ENCODE peak calls at places on chromosomes 16 and 17, in nine cellular contexts. One of them, this sample, is unnamed.

GRCh38 chr17:81693491-81694360 is 9.4 kb upstream of the MRPL12 start:
- DNase-seq in esophagus squamous epithelium: no peak
- DNase-seq in erythroblast: no peak
- DNase-seq in body of pancreas: no peak
- DNase-seq in ovary: no peak
- DNase-seq in GM12892: no peak
- DNase-seq in testis: no peak
- DNase-seq in gastrocnemius medialis: no peak
- DNase-seq in A549: no peak
- DNase-seq in this sample: no peak

GRCh38 chr17:21106316-21106715 is 20.4 kb upstream of the DHRS7B start:
- DNase-seq in erythroblast: no peak
- DNase-seq in esophagus squamous epithelium: no peak
- DNase-seq in gastrocnemius medialis: no peak
- DNase-seq in GM12892: no peak
- DNase-seq in testis: no peak
- DNase-seq in A549: no peak
- DNase-seq in ovary: no peak
- DNase-seq in body of pancreas: no peak
- DNase-seq in this sample: no peak

GRCh38 chr17:47742319-47743181 is 9.5 kb downstream of the TBX21 start:
- DNase-seq in GM12892: peak
- DNase-seq in ovary: no peak
- DNase-seq in gastrocnemius medialis: no peak
- DNase-seq in erythroblast: peak
- DNase-seq in testis: no peak
- DNase-seq in A549: no peak
- DNase-seq in esophagus squamous epithelium: no peak
- DNase-seq in body of pancreas: no peak
- DNase-seq in this sample: no peak

GRCh38 chr17:60720763-60721531 is 43.3 kb downstream of the BCAS3 start:
- DNase-seq in esophagus squamous epithelium: no peak
- DNase-seq in erythroblast: peak
- DNase-seq in testis: peak
- DNase-seq in ovary: no peak
- DNase-seq in body of pancreas: peak
- DNase-seq in GM12892: peak
- DNase-seq in A549: peak
- DNase-seq in gastrocnemius medialis: no peak
- DNase-seq in this sample: peak

GRCh38 chr17:68870427-68870826 is 84.8 kb downstream of the ABCA8 start:
- DNase-seq in erythroblast: no peak
- DNase-seq in A549: no peak
- DNase-seq in GM12892: no peak
- DNase-seq in gastrocnemius medialis: no peak
- DNase-seq in body of pancreas: no peak
- DNase-seq in ovary: no peak
- DNase-seq in esophagus squamous epithelium: no peak
- DNase-seq in testis: no peak
- DNase-seq in this sample: no peak

GRCh38 chr16:87363771-87364476 is 19.7 kb downstream of the FBXO31 start:
- DNase-seq in erythroblast: no peak
- DNase-seq in gastrocnemius medialis: peak
- DNase-seq in ovary: peak
- DNase-seq in testis: peak
- DNase-seq in body of pancreas: peak
- DNase-seq in A549: no peak
- DNase-seq in GM12892: no peak
- DNase-seq in esophagus squamous epithelium: no peak
- DNase-seq in this sample: peak

GRCh38 chr17:63450551-63450950 is 4.4 kb upstream of the CYB561 start:
- DNase-seq in testis: no peak
- DNase-seq in GM12892: no peak
- DNase-seq in gastrocnemius medialis: no peak
- DNase-seq in erythroblast: no peak
- DNase-seq in A549: no peak
- DNase-seq in esophagus squamous epithelium: no peak
- DNase-seq in ovary: no peak
- DNase-seq in body of pancreas: no peak
- DNase-seq in this sample: peak

GRCh38 chr17:28112199-28112995 is 69.9 kb downstream of the NLK start:
- DNase-seq in GM12892: no peak
- DNase-seq in gastrocnemius medialis: no peak
- DNase-seq in body of pancreas: no peak
- DNase-seq in A549: no peak
- DNase-seq in erythroblast: peak
- DNase-seq in ovary: no peak
- DNase-seq in esophagus squamous epithelium: no peak
- DNase-seq in testis: no peak
- DNase-seq in this sample: peak

GRCh38 chr17:51770031-51770759 is 388.3 kb downstream of the CA10 start:
- DNase-seq in GM12892: no peak
- DNase-seq in esophagus squamous epithelium: no peak
- DNase-seq in testis: no peak
- DNase-seq in body of pancreas: no peak
- DNase-seq in ovary: no peak
- DNase-seq in gastrocnemius medialis: no peak
- DNase-seq in A549: no peak
- DNase-seq in erythroblast: no peak
- DNase-seq in this sample: no peak

GRCh38 chr16:65032397-65032796 is 89.5 kb downstream of the CDH11 start:
- DNase-seq in testis: no peak
- DNase-seq in ovary: no peak
- DNase-seq in A549: no peak
- DNase-seq in esophagus squamous epithelium: no peak
- DNase-seq in GM12892: no peak
- DNase-seq in gastrocnemius medialis: no peak
- DNase-seq in body of pancreas: no peak
- DNase-seq in erythroblast: no peak
- DNase-seq in this sample: no peak

GRCh38 chr17:78219396-78220150 is 5.5 kb downstream of the BIRC5 start:
- DNase-seq in testis: no peak
- DNase-seq in esophagus squamous epithelium: no peak
- DNase-seq in body of pancreas: no peak
- DNase-seq in A549: no peak
- DNase-seq in ovary: no peak
- DNase-seq in gastrocnemius medialis: no peak
- DNase-seq in GM12892: no peak
- DNase-seq in erythroblast: no peak
- DNase-seq in this sample: no peak

GRCh38 chr16:4131621-4132020 is 15.4 kb upstream of the ADCY9 start:
- DNase-seq in body of pancreas: no peak
- DNase-seq in gastrocnemius medialis: no peak
- DNase-seq in erythroblast: no peak
- DNase-seq in ovary: no peak
- DNase-seq in GM12892: no peak
- DNase-seq in testis: no peak
- DNase-seq in esophagus squamous epithelium: no peak
- DNase-seq in A549: no peak
- DNase-seq in this sample: no peak

GRCh38 chr16:67563708-67564468 is 1.6 kb downstream of the CTCF start:
- DNase-seq in erythroblast: peak
- DNase-seq in A549: peak
- DNase-seq in esophagus squamous epithelium: no peak
- DNase-seq in gastrocnemius medialis: peak
- DNase-seq in body of pancreas: peak
- DNase-seq in testis: no peak
- DNase-seq in GM12892: no peak
- DNase-seq in ovary: no peak
- DNase-seq in this sample: peak

GRCh38 chr17:20171741-20172377 is 162.7 kb downstream of the SPECC1 start:
- DNase-seq in esophagus squamous epithelium: no peak
- DNase-seq in GM12892: no peak
- DNase-seq in erythroblast: no peak
- DNase-seq in body of pancreas: peak
- DNase-seq in A549: no peak
- DNase-seq in testis: no peak
- DNase-seq in gastrocnemius medialis: no peak
- DNase-seq in ovary: no peak
- DNase-seq in this sample: no peak

GRCh38 chr17:76207268-76207667 is 33.0 kb downstream of the RNF157 start:
- DNase-seq in erythroblast: no peak
- DNase-seq in gastrocnemius medialis: no peak
- DNase-seq in ovary: no peak
- DNase-seq in A549: no peak
- DNase-seq in GM12892: no peak
- DNase-seq in esophagus squamous epithelium: no peak
- DNase-seq in body of pancreas: no peak
- DNase-seq in testis: no peak
- DNase-seq in this sample: no peak

GRCh38 chr16:11604783-11605563 is 18.3 kb upstream of the LITAF start:
- DNase-seq in erythroblast: peak
- DNase-seq in testis: peak
- DNase-seq in GM12892: no peak
- DNase-seq in ovary: peak
- DNase-seq in A549: no peak
- DNase-seq in esophagus squamous epithelium: no peak
- DNase-seq in gastrocnemius medialis: no peak
- DNase-seq in body of pancreas: peak
- DNase-seq in this sample: peak

GRCh38 chr17:54968259-54968953 is at the start of the genes COX11 and STXBP4:
- DNase-seq in gastrocnemius medialis: peak
- DNase-seq in body of pancreas: peak
- DNase-seq in A549: peak
- DNase-seq in erythroblast: peak
- DNase-seq in ovary: peak
- DNase-seq in testis: peak
- DNase-seq in esophagus squamous epithelium: peak
- DNase-seq in GM12892: peak
- DNase-seq in this sample: peak
- TF ChIP-seq POLR2A in gastrocnemius medialis: peak
- TF ChIP-seq POLR2A in body of pancreas: peak
- TF ChIP-seq POLR2A in A549: peak
- TF ChIP-seq POLR2A in erythroblast: peak
- TF ChIP-seq POLR2A in ovary: peak
- TF ChIP-seq POLR2A in testis: peak
- TF ChIP-seq POLR2A in esophagus squamous epithelium: peak
- TF ChIP-seq POLR2A in GM12892: peak
- TF ChIP-seq POLR2A in this sample: peak

DNA sequence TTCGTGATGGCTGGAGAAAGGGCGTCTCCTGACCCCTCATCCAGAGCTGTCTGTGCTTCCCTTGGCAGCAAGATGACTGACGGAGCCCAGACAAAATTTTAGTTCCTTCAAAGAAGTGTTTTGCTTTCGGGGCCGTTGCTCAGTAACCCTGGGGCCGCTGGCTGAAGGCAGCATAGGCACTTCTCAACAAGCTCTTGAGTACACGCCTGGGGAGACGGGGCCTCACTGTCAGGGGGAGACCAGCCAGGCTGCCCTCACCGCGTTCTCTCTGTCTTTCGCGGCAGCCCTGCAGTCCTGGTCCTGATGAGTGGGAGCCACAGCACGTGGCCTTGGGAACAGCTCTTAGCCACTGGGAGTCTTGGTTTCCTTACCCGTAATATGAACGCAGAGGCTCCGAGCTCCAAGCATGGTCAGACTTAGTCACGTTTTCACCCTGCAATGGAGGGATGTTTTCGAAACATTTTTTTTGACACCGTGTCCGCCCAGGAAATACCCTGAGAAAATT is 86.0 kb downstream of the IRF8 start:
- DNase-seq in A549: no peak
- DNase-seq in GM12892: no peak
- DNase-seq in testis: no peak
- DNase-seq in erythroblast: no peak
- DNase-seq in esophagus squamous epithelium: no peak
- DNase-seq in gastrocnemius medialis: no peak
- DNase-seq in ovary: no peak
- DNase-seq in body of pancreas: no peak
- DNase-seq in this sample: peak
- TF ChIP-seq POLR2A in A549: no peak
- TF ChIP-seq POLR2A in GM12892: no peak
- TF ChIP-seq POLR2A in testis: no peak
- TF ChIP-seq POLR2A in erythroblast: no peak
- TF ChIP-seq POLR2A in esophagus squamous epithelium: no peak
- TF ChIP-seq POLR2A in gastrocnemius medialis: no peak
- TF ChIP-seq POLR2A in ovary: no peak
- TF ChIP-seq POLR2A in body of pancreas: no peak
- TF ChIP-seq POLR2A in this sample: no peak

DNA sequence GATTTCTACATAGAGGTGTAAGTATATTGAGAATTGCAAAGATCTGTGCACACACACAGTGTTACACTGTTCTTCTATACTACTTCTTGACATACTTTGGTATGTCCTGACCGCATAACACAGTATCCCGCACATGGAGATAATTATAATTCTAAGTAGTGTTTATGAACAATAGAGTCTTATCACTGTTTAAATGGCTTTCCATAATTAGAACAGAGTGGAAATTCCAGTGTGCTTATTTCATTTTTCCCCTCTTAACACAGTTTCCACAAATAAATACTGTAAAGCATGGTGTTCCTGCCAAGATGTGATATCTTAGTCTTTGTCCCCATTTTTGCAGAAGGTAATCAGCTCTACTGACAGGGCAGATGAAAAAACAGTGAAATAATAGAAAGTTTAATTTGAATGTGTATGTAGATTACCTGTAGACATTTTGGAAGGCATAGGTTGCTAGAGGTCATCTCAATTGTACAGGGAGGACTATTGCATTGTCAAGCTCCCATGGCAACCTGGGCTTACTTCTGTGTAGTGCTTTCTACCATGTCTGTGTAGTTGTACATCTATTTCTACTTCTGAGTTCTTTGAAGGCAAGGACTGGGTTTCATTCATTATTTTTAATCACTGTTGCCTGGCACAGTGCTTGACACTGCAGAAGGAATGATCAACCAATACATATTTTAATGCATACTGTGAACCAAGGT is 10.1 kb upstream of the KRT28 start:
- DNase-seq in GM12892: no peak
- DNase-seq in ovary: no peak
- DNase-seq in erythroblast: no peak
- DNase-seq in testis: no peak
- DNase-seq in esophagus squamous epithelium: no peak
- DNase-seq in gastrocnemius medialis: no peak
- DNase-seq in body of pancreas: no peak
- DNase-seq in A549: no peak
- DNase-seq in this sample: peak
- TF ChIP-seq POLR2A in GM12892: no peak
- TF ChIP-seq POLR2A in ovary: no peak
- TF ChIP-seq POLR2A in erythroblast: no peak
- TF ChIP-seq POLR2A in testis: no peak
- TF ChIP-seq POLR2A in esophagus squamous epithelium: no peak
- TF ChIP-seq POLR2A in gastrocnemius medialis: no peak
- TF ChIP-seq POLR2A in body of pancreas: no peak
- TF ChIP-seq POLR2A in A549: no peak
- TF ChIP-seq POLR2A in this sample: no peak

GRCh38 chr17:70787721-70788120 is 618.4 kb downstream of the KCNJ2 start:
- DNase-seq in gastrocnemius medialis: no peak
- DNase-seq in body of pancreas: no peak
- DNase-seq in testis: no peak
- DNase-seq in A549: no peak
- DNase-seq in ovary: no peak
- DNase-seq in erythroblast: no peak
- DNase-seq in GM12892: no peak
- DNase-seq in esophagus squamous epithelium: no peak
- DNase-seq in this sample: no peak
- TF ChIP-seq POLR2A in gastrocnemius medialis: no peak
- TF ChIP-seq POLR2A in body of pancreas: no peak
- TF ChIP-seq POLR2A in testis: no peak
- TF ChIP-seq POLR2A in A549: no peak
- TF ChIP-seq POLR2A in ovary: no peak
- TF ChIP-seq POLR2A in erythroblast: no peak
- TF ChIP-seq POLR2A in GM12892: no peak
- TF ChIP-seq POLR2A in esophagus squamous epithelium: no peak
- TF ChIP-seq POLR2A in this sample: no peak

This sample was measured in endothelial cell of umbilical vein.